ENCODE peak calls at places on chromosomes 11 and 22, in four cellular contexts. One of them, this sample, is unnamed.

GRCh38 chr11:534592-535518 is 521 bp downstream of the HRAS start:
- DNase-seq in brain microvascular endothelial cell: no peak
- DNase-seq in heart left ventricle: no peak
- DNase-seq in right cardiac atrium: no peak
- DNase-seq in this sample: no peak

GRCh38 chr11:59207988-59208432 is 4.7 kb downstream of the MPEG1 start:
- DNase-seq in brain microvascular endothelial cell: peak; percentile 83
- DNase-seq in heart left ventricle: no peak
- DNase-seq in right cardiac atrium: peak; percentile 37
- DNase-seq in this sample: peak; percentile 43

GRCh38 chr11:76263657-76264056 is 57.4 kb upstream of the WNT11 start:
- DNase-seq in brain microvascular endothelial cell: no peak
- DNase-seq in heart left ventricle: no peak
- DNase-seq in right cardiac atrium: no peak
- DNase-seq in this sample: no peak

GRCh38 chr11:23729088-23729487 is 767.8 kb upstream of the LUZP2 start:
- DNase-seq in brain microvascular endothelial cell: no peak
- DNase-seq in heart left ventricle: no peak
- DNase-seq in right cardiac atrium: no peak
- DNase-seq in this sample: no peak

GRCh38 chr11:13098067-13098466 is 89.0 kb downstream of the RASSF10 start:
- DNase-seq in brain microvascular endothelial cell: no peak
- DNase-seq in heart left ventricle: no peak
- DNase-seq in right cardiac atrium: no peak
- DNase-seq in this sample: no peak

GRCh38 chr22:22714600-22715361 is 70.4 kb downstream of the GGTLC2 start:
- DNase-seq in brain microvascular endothelial cell: no peak
- DNase-seq in heart left ventricle: no peak
- DNase-seq in right cardiac atrium: no peak
- DNase-seq in this sample: no peak

GRCh38 chr11:67408437-67409200 is 4.7 kb downstream of the TBC1D10C start:
- DNase-seq in brain microvascular endothelial cell: no peak
- DNase-seq in heart left ventricle: no peak
- DNase-seq in right cardiac atrium: no peak
- DNase-seq in this sample: no peak

GRCh38 chr22:50014655-50015401 is 2.3 kb upstream of the IL17REL start:
- DNase-seq in brain microvascular endothelial cell: no peak
- DNase-seq in heart left ventricle: no peak
- DNase-seq in right cardiac atrium: no peak
- DNase-seq in this sample: no peak

GRCh38 chr11:20099527-20099926 is 60.7 kb downstream of the DBX1 start:
- DNase-seq in brain microvascular endothelial cell: no peak
- DNase-seq in heart left ventricle: no peak
- DNase-seq in right cardiac atrium: no peak
- DNase-seq in this sample: no peak

GRCh38 chr22:44648821-44649566 is 53.0 kb upstream of the PRR5 start:
- DNase-seq in brain microvascular endothelial cell: peak; percentile 6
- DNase-seq in heart left ventricle: no peak
- DNase-seq in right cardiac atrium: peak; percentile 36
- DNase-seq in this sample: peak; percentile 90

GRCh38 chr22:36850016-36850415 is 10.8 kb upstream of the NCF4 start:
- DNase-seq in brain microvascular endothelial cell: no peak
- DNase-seq in heart left ventricle: no peak
- DNase-seq in right cardiac atrium: no peak
- DNase-seq in this sample: no peak

GRCh38 chr11:70206226-70206785 is 3.2 kb downstream of the FADD start:
- DNase-seq in brain microvascular endothelial cell: no peak
- DNase-seq in heart left ventricle: no peak
- DNase-seq in right cardiac atrium: no peak
- DNase-seq in this sample: no peak

GRCh38 chr11:86459682-86460460 is 85.2 kb downstream of the CCDC81 start:
- DNase-seq in brain microvascular endothelial cell: peak; percentile 91
- DNase-seq in heart left ventricle: peak; percentile 66
- DNase-seq in right cardiac atrium: peak; percentile 66
- DNase-seq in this sample: peak; percentile 83

GRCh38 chr11:33256031-33256807 is 962 bp upstream of the HIPK3 start:
- DNase-seq in brain microvascular endothelial cell: no peak
- DNase-seq in heart left ventricle: no peak
- DNase-seq in right cardiac atrium: no peak
- DNase-seq in this sample: no peak

GRCh38 chr11:117303101-117303500 is 12.0 kb downstream of the BACE1-AS start:
- DNase-seq in brain microvascular endothelial cell: no peak
- DNase-seq in heart left ventricle: no peak
- DNase-seq in right cardiac atrium: no peak
- DNase-seq in this sample: no peak

GRCh38 chr11:108037636-108038035 is 28.9 kb downstream of the CUL5 start:
- DNase-seq in brain microvascular endothelial cell: no peak
- DNase-seq in heart left ventricle: no peak
- DNase-seq in right cardiac atrium: no peak
- DNase-seq in this sample: peak; percentile 21

GRCh38 chr22:50016308-50016987 is 3.9 kb upstream of the IL17REL start:
- DNase-seq in brain microvascular endothelial cell: no peak
- DNase-seq in heart left ventricle: no peak
- DNase-seq in right cardiac atrium: no peak
- DNase-seq in this sample: no peak

GRCh38 chr11:34251640-34251980 is 106.2 kb downstream of the ABTB2 start:
- DNase-seq in brain microvascular endothelial cell: peak; percentile 20
- DNase-seq in heart left ventricle: no peak
- DNase-seq in right cardiac atrium: no peak
- DNase-seq in this sample: no peak

GRCh38 chr11:2808850-2809847 is 76.4 kb downstream of the CDKN1C start:
- DNase-seq in brain microvascular endothelial cell: no peak
- DNase-seq in heart left ventricle: no peak
- DNase-seq in right cardiac atrium: peak; percentile 5
- DNase-seq in this sample: no peak

GRCh38 chr22:20803696-20804324 is 29.9 kb downstream of the SERPIND1 start:
- DNase-seq in brain microvascular endothelial cell: peak; percentile 36
- DNase-seq in heart left ventricle: no peak
- DNase-seq in right cardiac atrium: peak; percentile 30
- DNase-seq in this sample: peak; percentile 16

GRCh38 chr11:84969103-84969502 is 658.0 kb downstream of the DLG2 start:
- DNase-seq in brain microvascular endothelial cell: peak; percentile 98
- DNase-seq in heart left ventricle: peak; percentile 33
- DNase-seq in right cardiac atrium: no peak
- DNase-seq in this sample: no peak

GRCh38 chr11:36362902-36363301 is 66.8 kb downstream of the PRR5L start:
- DNase-seq in brain microvascular endothelial cell: peak; percentile 69
- DNase-seq in heart left ventricle: no peak
- DNase-seq in right cardiac atrium: no peak
- DNase-seq in this sample: peak; percentile 52

GRCh38 chr22:39622881-39623367 is 52.4 kb downstream of the CACNA1I start:
- DNase-seq in brain microvascular endothelial cell: peak; percentile 25
- DNase-seq in heart left ventricle: peak; percentile 32
- DNase-seq in right cardiac atrium: peak; percentile 56
- DNase-seq in this sample: no peak

GRCh38 chr11:27012254-27012921 is 18.5 kb downstream of the FIBIN start:
- DNase-seq in brain microvascular endothelial cell: peak; percentile 60
- DNase-seq in heart left ventricle: no peak
- DNase-seq in right cardiac atrium: peak; percentile 22
- DNase-seq in this sample: peak; percentile 64

GRCh38 chr11:129223701-129224149 is 31.6 kb upstream of the ARHGAP32 start:
- DNase-seq in brain microvascular endothelial cell: no peak
- DNase-seq in heart left ventricle: no peak
- DNase-seq in right cardiac atrium: no peak
- DNase-seq in this sample: no peak

GRCh38 chr22:45302047-45302446 is 7.7 kb upstream of the FAM118A start:
- DNase-seq in brain microvascular endothelial cell: peak; percentile 67
- DNase-seq in heart left ventricle: no peak
- DNase-seq in right cardiac atrium: no peak
- DNase-seq in this sample: peak; percentile 64

GRCh38 chr11:14537134-14537599 is 17.0 kb upstream of the PSMA1 start:
- DNase-seq in brain microvascular endothelial cell: peak; percentile 31
- DNase-seq in heart left ventricle: no peak
- DNase-seq in right cardiac atrium: no peak
- DNase-seq in this sample: no peak

GRCh38 chr22:30607939-30608338 is 965 bp downstream of the TCN2 start:
- DNase-seq in brain microvascular endothelial cell: no peak
- DNase-seq in heart left ventricle: no peak
- DNase-seq in right cardiac atrium: no peak
- DNase-seq in this sample: no peak

GRCh38 chr22:30611197-30611596 is 4.2 kb downstream of the TCN2 start:
- DNase-seq in brain microvascular endothelial cell: no peak
- DNase-seq in heart left ventricle: no peak
- DNase-seq in right cardiac atrium: no peak
- DNase-seq in this sample: no peak

GRCh38 chr22:30612789-30613188 is 5.8 kb downstream of the TCN2 start:
- DNase-seq in brain microvascular endothelial cell: no peak
- DNase-seq in heart left ventricle: no peak
- DNase-seq in right cardiac atrium: no peak
- DNase-seq in this sample: no peak

GRCh38 chr22:30609260-30610185 is 2.5 kb downstream of the TCN2 start:
- DNase-seq in brain microvascular endothelial cell: peak; percentile 80
- DNase-seq in heart left ventricle: peak; percentile 58
- DNase-seq in right cardiac atrium: peak; percentile 59
- DNase-seq in this sample: peak; percentile 55

DNA sequence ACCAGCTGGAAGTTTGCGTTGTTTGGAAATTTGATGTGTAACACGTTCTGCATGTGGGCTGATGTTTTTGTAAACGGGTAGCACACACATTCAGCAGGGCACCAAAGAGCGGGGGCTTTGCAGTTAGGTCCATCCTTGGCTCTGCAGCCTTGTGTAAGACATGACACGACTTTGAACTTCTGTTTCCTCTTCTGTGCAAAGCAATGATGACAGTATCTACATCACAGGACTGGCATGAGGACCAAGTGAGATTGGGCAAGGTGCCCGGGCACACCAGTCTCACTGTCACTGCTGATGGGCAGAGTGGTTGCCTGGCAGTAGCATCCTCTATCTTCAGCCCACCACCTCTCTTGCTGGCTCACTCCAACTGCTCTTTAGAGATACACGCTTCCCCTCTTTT is 3.3 kb downstream of the TCN2 start:
- DNase-seq in brain microvascular endothelial cell: no peak
- DNase-seq in heart left ventricle: peak; percentile 36
- DNase-seq in right cardiac atrium: peak; percentile 44
- DNase-seq in this sample: no peak
- H3K27ac ChIP-seq in brain microvascular endothelial cell: no peak overlapping the region
- H3K27ac ChIP-seq in heart left ventricle: peak overlapping the region; percentile 88
- H3K27ac ChIP-seq in right cardiac atrium: no peak overlapping the region
- H3K27ac ChIP-seq in this sample: no peak overlapping the region

GRCh38 chr11:64723117-64723906 is at the start of gene NRXN2:
- DNase-seq in brain microvascular endothelial cell: peak; percentile 61
- DNase-seq in heart left ventricle: peak; percentile 88
- DNase-seq in right cardiac atrium: peak; percentile 86
- DNase-seq in this sample: peak; percentile 43
- H3K4me3 ChIP-seq in brain microvascular endothelial cell: peak within 1 kb of the TSS; percentile 57
- H3K4me3 ChIP-seq in heart left ventricle: peak within 1 kb of the TSS; percentile 79
- H3K4me3 ChIP-seq in right cardiac atrium: peak within 1 kb of the TSS; percentile 66
- H3K4me3 ChIP-seq in this sample: peak within 1 kb of the TSS; percentile 65

DNA sequence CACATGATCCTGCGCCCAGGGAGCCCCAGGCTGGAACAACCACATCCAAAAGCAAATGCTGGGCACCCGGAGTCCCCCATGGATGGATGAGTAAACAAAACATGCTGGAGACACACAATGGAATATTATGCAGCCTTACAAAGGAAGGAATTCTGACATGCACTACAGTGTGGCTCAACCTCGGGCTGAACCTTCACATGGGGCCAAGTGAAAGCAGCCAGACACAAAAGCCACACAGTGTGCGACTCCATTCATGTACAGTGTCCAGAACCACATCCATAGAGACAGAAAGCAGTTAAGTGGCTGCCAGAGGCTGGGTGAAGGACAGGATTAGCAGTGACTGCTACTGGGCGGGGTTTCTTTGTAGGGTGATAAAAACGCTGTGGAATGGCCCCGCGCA is 10.1 kb downstream of the POLR3H start:
- DNase-seq in brain microvascular endothelial cell: no peak
- DNase-seq in heart left ventricle: no peak
- DNase-seq in right cardiac atrium: no peak
- DNase-seq in this sample: no peak
- H3K27ac ChIP-seq in brain microvascular endothelial cell: no peak overlapping the region
- H3K27ac ChIP-seq in heart left ventricle: no peak overlapping the region
- H3K27ac ChIP-seq in right cardiac atrium: no peak overlapping the region
- H3K27ac ChIP-seq in this sample: no peak overlapping the region

GRCh38 chr11:100068116-100068515 is 619.0 kb upstream of the ARHGAP42 start:
- DNase-seq in brain microvascular endothelial cell: no peak
- DNase-seq in heart left ventricle: no peak
- DNase-seq in right cardiac atrium: no peak
- DNase-seq in this sample: no peak
- H3K4me3 ChIP-seq in brain microvascular endothelial cell: no peak overlapping the region
- H3K4me3 ChIP-seq in heart left ventricle: no peak overlapping the region
- H3K4me3 ChIP-seq in right cardiac atrium: no peak overlapping the region
- H3K4me3 ChIP-seq in this sample: no peak overlapping the region

GRCh38 chr11:112828433-112828832 is 132.8 kb upstream of the NCAM1 start:
- DNase-seq in brain microvascular endothelial cell: no peak
- DNase-seq in heart left ventricle: no peak
- DNase-seq in right cardiac atrium: no peak
- DNase-seq in this sample: no peak

GRCh38 chr11:112834277-112834755 is 126.9 kb upstream of the NCAM1 start:
- DNase-seq in brain microvascular endothelial cell: no peak
- DNase-seq in heart left ventricle: peak; percentile 70
- DNase-seq in right cardiac atrium: peak; percentile 63
- DNase-seq in this sample: no peak

GRCh38 chr11:112830255-112830654 is 131.0 kb upstream of the NCAM1 start:
- DNase-seq in brain microvascular endothelial cell: no peak
- DNase-seq in heart left ventricle: no peak
- DNase-seq in right cardiac atrium: no peak
- DNase-seq in this sample: no peak

GRCh38 chr11:112831969-112832368 is 129.3 kb upstream of the NCAM1 start:
- DNase-seq in brain microvascular endothelial cell: no peak
- DNase-seq in heart left ventricle: no peak
- DNase-seq in right cardiac atrium: no peak
- DNase-seq in this sample: no peak

DNA sequence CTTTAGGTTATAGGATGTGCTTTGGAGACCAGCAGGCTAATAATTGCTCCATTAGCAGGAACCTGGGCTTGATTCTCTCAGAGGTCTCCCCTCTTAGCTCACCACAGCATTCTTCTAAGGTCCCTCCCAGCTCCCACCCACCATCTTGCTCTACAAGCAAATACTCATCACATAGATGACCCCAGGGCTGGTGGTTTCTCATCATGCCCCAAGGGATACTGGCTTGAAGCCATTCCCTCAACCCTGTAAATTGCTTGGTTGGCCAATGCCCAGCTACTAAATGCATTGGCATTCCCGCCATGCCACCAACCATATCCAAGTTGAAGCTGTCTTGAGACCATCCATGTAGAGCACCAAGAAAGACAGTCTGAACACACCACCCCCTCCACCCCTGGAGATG is 130.2 kb upstream of the NCAM1 start:
- DNase-seq in brain microvascular endothelial cell: no peak
- DNase-seq in heart left ventricle: no peak
- DNase-seq in right cardiac atrium: no peak
- DNase-seq in this sample: no peak
- H3K27ac ChIP-seq in brain microvascular endothelial cell: no peak overlapping the region
- H3K27ac ChIP-seq in heart left ventricle: no peak overlapping the region
- H3K27ac ChIP-seq in right cardiac atrium: no peak overlapping the region
- H3K27ac ChIP-seq in this sample: no peak overlapping the region